ENCODE peak calls at places on chromosomes 16 and 17, in five cellular contexts. One of them, this sample, is unnamed.

GRCh38 chr17:82794781-82795505 is 43.1 kb downstream of the TBCD start:
- DNase-seq in NCI-H446: no peak
- DNase-seq in MM.1S: no peak
- DNase-seq in neural progenitor cell: no peak
- DNase-seq in lung microvascular endothelial cell: peak; percentile 72
- DNase-seq in this sample: no peak

GRCh38 chr17:17001874-17002520 is 30.1 kb upstream of the TNFRSF13B start:
- DNase-seq in MM.1S: peak; percentile 79
- DNase-seq in lung microvascular endothelial cell: peak; percentile 67
- DNase-seq in neural progenitor cell: peak; percentile 90
- DNase-seq in NCI-H446: peak; percentile 75
- DNase-seq in this sample: peak; percentile 44

GRCh38 chr16:25257956-25258855 is 561 bp upstream of the ZKSCAN2 start:
- DNase-seq in lung microvascular endothelial cell: peak; percentile 88
- DNase-seq in MM.1S: peak; percentile 76
- DNase-seq in NCI-H446: peak; percentile 92
- DNase-seq in neural progenitor cell: peak; percentile 95
- DNase-seq in this sample: peak; percentile 74

GRCh38 chr16:72657791-72658190 is 390.1 kb downstream of the ZFHX3 start:
- DNase-seq in neural progenitor cell: no peak
- DNase-seq in MM.1S: peak; percentile 66
- DNase-seq in NCI-H446: no peak
- DNase-seq in lung microvascular endothelial cell: no peak
- DNase-seq in this sample: no peak

GRCh38 chr16:47323241-47323640 is 137.6 kb downstream of the ITFG1 start:
- DNase-seq in MM.1S: no peak
- DNase-seq in NCI-H446: no peak
- DNase-seq in lung microvascular endothelial cell: no peak
- DNase-seq in neural progenitor cell: no peak
- DNase-seq in this sample: no peak

GRCh38 chr17:57862990-57863667 is 13.3 kb upstream of the MRPS23 start:
- DNase-seq in MM.1S: no peak
- DNase-seq in NCI-H446: no peak
- DNase-seq in neural progenitor cell: no peak
- DNase-seq in lung microvascular endothelial cell: no peak
- DNase-seq in this sample: no peak

GRCh38 chr16:84044108-84044488 is 1.5 kb upstream of the SLC38A8 start:
- DNase-seq in NCI-H446: no peak
- DNase-seq in neural progenitor cell: peak; percentile 52
- DNase-seq in MM.1S: no peak
- DNase-seq in lung microvascular endothelial cell: no peak
- DNase-seq in this sample: peak; percentile 20

GRCh38 chr16:63719926-63720325 is 1401.9 kb downstream of the CDH11 start:
- DNase-seq in MM.1S: no peak
- DNase-seq in neural progenitor cell: no peak
- DNase-seq in NCI-H446: no peak
- DNase-seq in lung microvascular endothelial cell: no peak
- DNase-seq in this sample: no peak

This sample was measured in endothelial cell of umbilical vein.